ENCODE peak calls at places on chromosome 5, in five cellular contexts. M, X, B, E and Q are unnamed samples.

GRCh38 chr5:73940747-73941146 is 314.8 kb downstream of the ARHGEF28 start:
- DNase-seq in M (no peak), X (no peak), B (no peak), E (no peak), Q (no peak)

GRCh38 chr5:136123236-136123768 is 9.3 kb upstream of the SMAD5 start:
- DNase-seq in M (no peak), B (no peak), X (no peak), E (peak), Q (no peak)

GRCh38 chr5:108432024-108432423 is 50.1 kb upstream of the FBXL17 start:
- DNase-seq in X (no peak), B (no peak), E (no peak), M (no peak), Q (no peak)

GRCh38 chr5:170573660-170574059 is 69.8 kb downstream of the KCNIP1 start:
- DNase-seq in M (no peak), X (no peak), E (no peak), B (no peak), Q (no peak)

GRCh38 chr5:80755634-80756033 is 100.9 kb upstream of the DHFR start:
- DNase-seq in M (no peak), E (no peak), B (no peak), X (no peak), Q (no peak)

GRCh38 chr5:131104169-131104775 is 60.8 kb downstream of the HINT1 start:
- DNase-seq in M (no peak), X (no peak), B (no peak), E (no peak), Q (no peak)

GRCh38 chr5:97629281-97629680 is 446.2 kb upstream of the RIOK2 start:
- DNase-seq in M (peak), B (no peak), X (no peak), E (no peak), Q (no peak)

GRCh38 chr5:141674747-141675146 is 7.3 kb downstream of the ARAP3 start:
- DNase-seq in X (no peak), B (peak), E (no peak), M (no peak), Q (no peak)

GRCh38 chr5:74722271-74722670 is 37.2 kb downstream of the HEXB start:
- DNase-seq in B (no peak), M (no peak), E (no peak), X (no peak), Q (no peak)

GRCh38 chr5:116736671-116737070 is 162.0 kb upstream of the SEMA6A start:
- DNase-seq in X (no peak), M (no peak), E (no peak), B (no peak), Q (no peak)

GRCh38 chr5:109907751-109908150 is 218.0 kb downstream of the MAN2A1 start:
- DNase-seq in M (no peak), B (no peak), X (no peak), E (no peak), Q (no peak)

GRCh38 chr5:111422245-111422644 is 90.1 kb downstream of the STARD4 start:
- DNase-seq in E (no peak), B (no peak), M (no peak), X (no peak), Q (no peak)

GRCh38 chr5:149366169-149366750 is 8.4 kb downstream of the PCYOX1L start:
- DNase-seq in E (no peak), X (no peak), M (no peak), B (no peak), Q (no peak)

GRCh38 chr5:131640043-131640856 is 5.2 kb upstream of the RAPGEF6 start:
- DNase-seq in M (no peak), X (no peak), B (no peak), E (no peak), Q (no peak)

GRCh38 chr5:159610966-159611579 is 280.8 kb upstream of the IL12B start:
- DNase-seq in B (no peak), M (no peak), E (no peak), X (no peak), Q (no peak)

GRCh38 chr5:127870914-127871313 is 167.7 kb downstream of the CCDC192 start:
- DNase-seq in E (peak), X (no peak), B (no peak), M (peak), Q (peak)

GRCh38 chr5:17279487-17279886 is 62.1 kb downstream of the BASP1 start:
- DNase-seq in M (no peak), B (no peak), E (no peak), X (no peak), Q (no peak)

GRCh38 chr5:9589049-9589835 is 40.9 kb downstream of the TAS2R1 start:
- DNase-seq in B (no peak), M (no peak), E (no peak), X (no peak), Q (no peak)

GRCh38 chr5:84085387-84086041 is 299.2 kb downstream of the EDIL3 start:
- DNase-seq in M (no peak), E (no peak), B (no peak), X (no peak), Q (no peak)

GRCh38 chr5:180807654-180808414 is 5.2 kb upstream of the MGAT1 start:
- DNase-seq in B (no peak), E (no peak), M (no peak), X (no peak), Q (no peak)

GRCh38 chr5:141628175-141628788 is 8.4 kb downstream of the HDAC3 start:
- DNase-seq in E (no peak), B (no peak), M (no peak), X (no peak), Q (no peak)

GRCh38 chr5:56989676-56990075 is 37.8 kb upstream of the MIER3 start:
- DNase-seq in E (no peak), M (no peak), X (no peak), B (no peak), Q (no peak)

GRCh38 chr5:124148574-124148973 is 597.9 kb downstream of the ZNF608 start:
- DNase-seq in X (no peak), M (no peak), B (no peak), E (no peak), Q (no peak)

GRCh38 chr5:171750316-171750788 is 35.3 kb upstream of the SMIM23 start:
- DNase-seq in M (no peak), B (no peak), X (peak), E (no peak), Q (no peak)

GRCh38 chr5:145981612-145982571 is 45.5 kb downstream of the SH3RF2 start:
- DNase-seq in X (no peak), B (no peak), M (no peak), E (peak), Q (no peak)

GRCh38 chr5:132485641-132486317 is 4.8 kb downstream of the IRF1 start:
- DNase-seq in M (peak), E (no peak), B (no peak), X (no peak), Q (peak)

GRCh38 chr5:76790632-76791290 is 28.1 kb upstream of the F2RL1 start:
- DNase-seq in E (no peak), B (no peak), M (no peak), X (peak), Q (no peak)

GRCh38 chr5:100790170-100790665 is 112.9 kb downstream of the ST8SIA4 start:
- DNase-seq in B (peak), X (no peak), E (no peak), M (no peak), Q (no peak)

GRCh38 chr5:137737349-137738256 is 1.7 kb upstream of the KLHL3 start:
- DNase-seq in E (no peak), M (no peak), X (no peak), B (no peak), Q (no peak)

GRCh38 chr5:178274826-178275537 is 42.4 kb upstream of the PHYKPL start:
- DNase-seq in X (no peak), E (no peak), B (no peak), M (no peak), Q (no peak)

GRCh38 chr5:107372723-107373487 is 297.8 kb downstream of the EFNA5 start:
- DNase-seq in E (no peak), X (no peak), M (no peak), B (no peak), Q (no peak)

GRCh38 chr5:95995947-95996489 is 34.4 kb upstream of the ELL2 start:
- DNase-seq in X (no peak), E (no peak), B (no peak), M (no peak), Q (no peak)

GRCh38 chr5:108884736-108885135 is 137.0 kb downstream of the FER start:
- DNase-seq in M (no peak), X (no peak), E (no peak), B (no peak), Q (no peak)

GRCh38 chr5:14715481-14715880 is 51.0 kb downstream of the OTULIN start:
- DNase-seq in B (no peak), M (no peak), X (no peak), E (no peak), Q (no peak)

GRCh38 chr5:96880402-96881164 is 4.3 kb downstream of the ERAP2 start:
- DNase-seq in X (no peak), M (no peak), E (no peak), B (no peak), Q (no peak)

GRCh38 chr5:40260351-40260750 is 419.4 kb upstream of the PTGER4 start:
- DNase-seq in M (no peak), B (no peak), E (peak), X (no peak), Q (no peak)

GRCh38 chr5:37696190-37697021 is 143.4 kb downstream of the GDNF start:
- DNase-seq in X (no peak), M (no peak), B (no peak), E (no peak), Q (no peak)

GRCh38 chr5:13910227-13910626 is 34.3 kb downstream of the DNAH5 start:
- DNase-seq in B (no peak), E (no peak), M (no peak), X (no peak), Q (no peak)

GRCh38 chr5:124371121-124371706 is 375.2 kb downstream of the ZNF608 start:
- DNase-seq in X (no peak), B (no peak), M (peak), E (no peak), Q (peak)

GRCh38 chr5:176650354-176650884 is 3.1 kb downstream of the TSPAN17 start:
- DNase-seq in X (no peak), M (no peak), B (no peak), E (no peak), Q (no peak)

GRCh38 chr5:176647870-176648466 is 684 bp downstream of the TSPAN17 start:
- DNase-seq in E (peak), B (no peak), M (peak), X (peak), Q (peak)

GRCh38 chr5:176647030-176647869 is at the start of gene TSPAN17:
- DNase-seq in B (peak), M (peak), E (peak), X (peak), Q (peak)

GRCh38 chr5:176646707-176647029 is 616 bp upstream of the TSPAN17 start:
- DNase-seq in E (no peak), M (no peak), B (no peak), X (no peak), Q (no peak)

DNA sequence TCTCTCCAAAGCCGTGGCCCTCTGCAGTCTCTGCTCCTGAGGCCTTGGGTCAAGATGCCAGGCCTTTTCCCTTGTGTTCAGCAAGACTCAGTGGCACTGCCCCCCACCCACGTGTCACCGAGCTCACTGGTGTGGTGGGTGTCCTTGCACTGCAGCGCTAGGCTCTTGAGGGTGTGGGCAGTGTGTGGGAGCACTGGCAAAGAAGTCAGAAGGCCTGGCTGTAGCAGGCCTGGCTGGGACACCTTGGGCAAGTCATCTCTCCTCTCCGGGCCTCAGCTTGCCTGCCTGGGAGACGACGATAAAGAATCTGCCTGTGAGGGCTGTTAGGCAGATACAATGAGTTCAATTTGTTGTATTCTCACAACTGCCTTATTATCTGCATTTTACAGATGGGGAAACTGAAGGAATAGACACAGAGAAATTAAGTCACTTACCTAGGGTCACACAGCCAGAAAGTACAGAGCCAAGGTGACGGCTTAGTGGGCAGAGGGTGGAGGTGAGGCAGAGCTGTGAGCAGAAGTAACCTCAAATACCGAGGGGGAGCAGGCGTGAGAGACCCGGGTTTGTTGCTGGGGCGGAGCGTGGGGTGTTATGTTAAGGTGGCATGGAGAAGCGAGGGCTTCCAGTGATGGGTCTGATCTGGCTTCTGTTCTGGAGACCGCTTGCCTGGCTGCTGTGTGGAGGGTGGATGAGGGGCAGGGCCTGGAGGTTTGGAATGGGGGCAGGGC is 1.3 kb downstream of the TSPAN17 start:
- DNase-seq in M (no peak), E (no peak), B (no peak), X (no peak), Q (no peak)
- TF ChIP-seq POLR2AphosphoS5 in M (no peak), E (no peak), B (no peak), X (no peak), Q (no peak)

DNA sequence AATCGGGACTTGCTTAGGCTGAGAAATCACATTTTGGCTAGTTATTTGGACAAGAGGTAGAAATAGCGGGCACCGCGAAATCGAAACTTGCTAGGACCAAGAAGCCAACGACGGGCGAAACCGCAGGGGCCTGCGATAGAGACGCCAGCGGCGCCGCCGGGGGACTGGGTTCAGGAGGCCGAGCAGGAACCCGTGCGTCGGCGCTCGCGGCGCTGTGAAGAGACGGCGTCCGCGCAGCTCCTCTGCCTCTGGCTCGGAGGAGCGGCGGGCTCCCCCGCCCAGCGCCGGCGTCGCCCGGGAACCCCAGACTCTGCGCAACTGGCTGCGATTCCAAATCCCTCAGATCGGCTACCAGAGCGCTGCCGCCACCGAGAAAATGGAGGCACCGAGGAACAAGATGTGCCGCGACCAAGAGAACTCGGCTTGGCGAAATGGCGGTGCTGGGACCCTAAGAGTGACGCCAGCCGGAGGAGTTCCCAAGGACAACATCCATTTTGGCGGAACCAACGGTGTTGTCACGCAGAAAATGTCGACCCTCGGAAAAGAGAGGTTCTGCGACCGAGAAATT is 26.2 kb upstream of the ANXA2R start:
- DNase-seq in M (peak), E (peak), X (peak), B (no peak), Q (peak)
- TF ChIP-seq POLR2AphosphoS5 in M (no peak), E (no peak), X (no peak), B (peak), Q (no peak)

DNA sequence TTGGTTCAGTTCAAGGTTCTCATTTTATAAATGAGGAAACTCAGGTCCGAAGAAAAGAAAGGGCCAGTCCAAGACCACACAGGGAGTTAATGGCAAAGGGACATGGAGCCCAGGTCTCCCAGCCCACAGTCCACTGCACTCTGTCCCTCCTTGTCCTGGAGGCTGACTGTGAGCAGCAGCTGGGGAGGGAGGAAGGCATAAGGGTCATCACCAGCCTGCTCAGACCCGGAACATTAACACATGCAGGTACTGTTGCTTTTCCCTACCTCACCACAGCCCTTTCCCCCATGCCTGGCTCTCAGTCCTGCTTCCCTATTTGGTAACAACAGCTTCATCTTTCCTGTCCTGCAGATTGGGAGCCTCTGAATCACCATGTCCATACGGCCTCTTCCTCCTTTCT is 4.0 kb downstream of the GPX3 start:
- DNase-seq in E (no peak), M (no peak), X (no peak), B (no peak), Q (no peak)
- TF ChIP-seq POLR2AphosphoS5 in E (no peak), M (no peak), X (no peak), B (no peak), Q (peak)

GRCh38 chr5:177232358-177232757 is 71.2 kb downstream of the RAB24 start:
- DNase-seq in M (no peak), X (no peak), E (no peak), B (no peak), Q (no peak)
- TF ChIP-seq POLR2AphosphoS5 in M (no peak), X (no peak), E (no peak), B (no peak), Q (no peak)

GRCh38 chr5:172911976-172912375 is 47.2 kb upstream of the RPL26L1 start:
- DNase-seq in E (no peak), X (no peak), M (no peak), B (no peak), Q (no peak)

GRCh38 chr5:172911628-172911880 is 47.7 kb upstream of the RPL26L1 start:
- DNase-seq in E (no peak), M (no peak), B (no peak), X (no peak), Q (no peak)

GRCh38 chr5:172915514-172915913 is 43.7 kb upstream of the RPL26L1 start:
- DNase-seq in M (no peak), E (no peak), B (no peak), X (no peak), Q (no peak)

GRCh38 chr5:172910828-172911627 is 48.2 kb upstream of the RPL26L1 start:
- DNase-seq in M (peak), X (peak), E (no peak), B (no peak), Q (peak)

DNA sequence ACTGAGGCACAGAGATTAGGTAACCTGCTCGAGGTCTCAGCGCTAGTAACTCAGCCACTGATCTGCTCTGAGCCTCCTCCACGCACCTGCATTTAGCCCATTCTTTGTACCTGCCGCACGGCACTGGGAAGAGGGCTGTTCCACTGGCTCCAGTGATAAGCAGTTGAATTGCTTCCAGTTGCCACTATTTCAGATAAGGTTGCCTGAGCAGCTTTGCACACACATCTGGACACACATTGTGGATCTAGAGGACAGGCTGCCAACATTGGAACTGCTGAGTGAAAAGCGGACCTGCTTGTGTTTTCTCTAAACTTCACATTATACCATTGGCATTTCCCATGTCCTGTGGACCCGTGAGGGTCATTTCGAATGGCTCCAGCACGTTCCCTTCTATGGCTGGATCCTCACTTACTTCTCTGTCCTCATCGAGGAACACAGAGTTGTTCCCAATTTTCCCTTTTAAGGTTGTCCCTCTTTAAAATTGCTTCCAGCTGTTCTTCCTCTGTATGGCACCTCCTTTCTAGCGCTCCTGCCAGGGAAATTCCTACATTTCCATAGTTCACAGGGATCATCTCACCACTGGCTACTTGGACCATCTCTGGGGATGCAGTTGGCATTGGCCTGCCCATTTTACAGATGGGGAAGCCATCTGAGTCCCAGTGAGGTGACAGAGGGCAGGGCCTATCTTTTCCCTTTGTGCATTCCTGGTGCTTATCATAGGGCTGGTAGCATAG is 45.9 kb upstream of the RPL26L1 start:
- DNase-seq in B (no peak), M (no peak), X (no peak), E (no peak), Q (no peak)
- TF ChIP-seq POLR2AphosphoS5 in B (no peak), M (no peak), X (no peak), E (no peak), Q (no peak)

GRCh38 chr5:139283252-139284166 is 10.0 kb upstream of the MATR3 start:
- DNase-seq in E (no peak), B (no peak), X (no peak), M (no peak), Q (no peak)
- TF ChIP-seq POLR2AphosphoS5 in E (no peak), B (peak), X (no peak), M (no peak), Q (no peak)

DNA sequence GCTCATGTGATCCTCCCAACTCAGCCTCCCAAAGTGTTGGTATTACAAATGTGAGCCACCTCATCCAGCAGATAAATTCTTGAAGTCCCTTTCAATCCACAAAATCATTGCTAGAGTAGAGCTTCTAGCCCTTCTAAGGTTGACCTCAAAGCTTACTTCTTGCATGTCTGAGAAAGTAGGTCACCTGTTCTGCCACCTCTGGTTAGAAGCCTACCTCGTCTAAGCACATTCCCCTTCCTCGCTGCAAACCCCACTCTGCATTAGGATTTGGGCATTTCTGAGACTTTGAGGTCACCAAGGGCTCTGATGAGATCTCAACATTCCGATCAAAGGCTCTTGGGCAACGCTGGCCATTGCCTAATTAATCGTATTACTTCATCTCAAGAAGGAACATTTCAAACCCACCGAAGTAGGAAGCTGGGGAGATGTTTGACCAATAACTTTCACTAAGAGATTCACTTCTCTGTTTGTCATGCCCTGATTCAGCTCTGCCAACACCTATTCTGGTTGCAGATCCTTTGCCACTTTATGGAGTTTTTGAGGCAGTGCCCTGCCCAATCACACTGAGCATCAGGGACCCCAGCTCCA is 8.6 kb downstream of the ADAM19 start:
- DNase-seq in E (no peak), M (no peak), B (no peak), X (no peak), Q (no peak)
- TF ChIP-seq POLR2AphosphoS5 in E (no peak), M (no peak), B (no peak), X (no peak), Q (peak)